ENCODE peak calls at places on chromosomes 12 and 14, in ten cellular contexts. G is stimulated activated CD8-positive, alpha-beta memory T cell treated with anti-CD3 and anti-CD28 coated beads, Interleukin-12 subunit alpha, Interleukin-12 subunit beta, amount 100 ng/mL, for 4 hours; V is NCI-H2081; C is activated CD4-positive, alpha-beta T cell treated with anti-CD3 and anti-CD28 coated beads, Interleukin-2, amount 10 ng/mL, durations not matched to agents 7 days and 5 days; U is H7; T is endodermal cell; W is adipocyte; O is heart right ventricle; E is activated T-cell treated with anti-CD3 and anti-CD28 coated beads, Interleukin-2, amount 50 U/mL, for 1 hour; Y is NCI-H1694. K is an unnamed sample.

GRCh38 chr14:53331247-53331646 is 178.1 kb upstream of the DDHD1 start:
- DNase-seq in G (no peak), V (no peak), C (no peak), U (no peak), T (no peak), W (peak), O (no peak), E (no peak), Y (no peak), K (no peak)

GRCh38 chr14:26597136-26598080 is at the start of gene NOVA1:
- DNase-seq in G (no peak), V (peak), C (no peak), U (peak), T (peak), W (peak), O (peak), E (no peak), Y (no peak), K (peak)

GRCh38 chr12:113214938-113215400 is 6.3 kb upstream of the TPCN1 start:
- DNase-seq in G (no peak), V (no peak), C (peak), U (no peak), T (peak), W (peak), O (peak), E (no peak), Y (no peak), K (peak)

GRCh38 chr12:49403887-49404517 is 36.7 kb downstream of the SPATS2 start:
- DNase-seq in G (no peak), V (no peak), C (peak), U (no peak), T (no peak), W (no peak), O (no peak), E (no peak), Y (no peak), K (no peak)

GRCh38 chr14:73227812-73228781 is 9.2 kb upstream of the PAPLN start:
- DNase-seq in G (no peak), V (no peak), C (no peak), U (peak), T (no peak), W (peak), O (peak), E (no peak), Y (peak), K (peak)

GRCh38 chr12:132559652-132560420 is 50.5 kb downstream of the LRCOL1 start:
- DNase-seq in G (no peak), V (peak), C (peak), U (peak), T (peak), W (peak), O (no peak), E (peak), Y (peak), K (peak)

GRCh38 chr14:91714805-91715204 is 17.1 kb downstream of the CATSPERB start:
- DNase-seq in G (no peak), V (no peak), C (peak), U (no peak), T (peak), W (no peak), O (no peak), E (peak), Y (no peak), K (peak)

GRCh38 chr12:51415931-51416330 is 8.7 kb upstream of the SLC4A8 start:
- DNase-seq in G (no peak), V (no peak), C (no peak), U (no peak), T (no peak), W (no peak), O (no peak), E (no peak), Y (no peak), K (no peak)

GRCh38 chr14:73221945-73222344 is 15.4 kb upstream of the PAPLN start:
- DNase-seq in G (no peak), V (no peak), C (no peak), U (no peak), T (no peak), W (peak), O (no peak), E (no peak), Y (no peak), K (no peak)

GRCh38 chr14:35789651-35790050 is 19.4 kb downstream of the RALGAPA1 start:
- DNase-seq in G (no peak), V (no peak), C (no peak), U (no peak), T (no peak), W (no peak), O (no peak), E (no peak), Y (no peak), K (no peak)

K was measured in ELF-1.